ENCODE peak calls at places on chromosomes 11 and 22, in eight cellular contexts. One of them, this sample, is unnamed.

GRCh38 chr11:22432331-22433065 is 94.3 kb downstream of the SLC17A6 start:
- DNase-seq in HCT116: no peak
- DNase-seq in stomach: no peak
- DNase-seq in H1: no peak
- DNase-seq in GM12878: no peak
- DNase-seq in endothelial cell of umbilical vein: peak
- DNase-seq in breast epithelium: no peak
- DNase-seq in prostate gland: no peak
- DNase-seq in this sample: no peak

GRCh38 chr11:6655020-6655789 is 404 bp downstream of the DCHS1 start:
- DNase-seq in GM12878: no peak
- DNase-seq in prostate gland: no peak
- DNase-seq in endothelial cell of umbilical vein: peak
- DNase-seq in stomach: no peak
- DNase-seq in breast epithelium: no peak
- DNase-seq in H1: no peak
- DNase-seq in HCT116: no peak
- DNase-seq in this sample: no peak

GRCh38 chr22:26471522-26471921 is 12.1 kb downstream of the HPS4 start:
- DNase-seq in prostate gland: no peak
- DNase-seq in breast epithelium: no peak
- DNase-seq in HCT116: peak
- DNase-seq in endothelial cell of umbilical vein: peak
- DNase-seq in GM12878: no peak
- DNase-seq in stomach: peak
- DNase-seq in H1: peak
- DNase-seq in this sample: no peak

GRCh38 chr11:96045622-96046456 is 121.9 kb upstream of the MTMR2 start:
- DNase-seq in GM12878: no peak
- DNase-seq in breast epithelium: peak
- DNase-seq in endothelial cell of umbilical vein: peak
- DNase-seq in stomach: peak
- DNase-seq in H1: peak
- DNase-seq in HCT116: no peak
- DNase-seq in prostate gland: peak
- DNase-seq in this sample: no peak

GRCh38 chr11:130528862-130529261 is 80.4 kb downstream of the ADAMTS15 start:
- DNase-seq in H1: no peak
- DNase-seq in prostate gland: no peak
- DNase-seq in stomach: no peak
- DNase-seq in HCT116: no peak
- DNase-seq in endothelial cell of umbilical vein: no peak
- DNase-seq in GM12878: no peak
- DNase-seq in breast epithelium: no peak
- DNase-seq in this sample: no peak

GRCh38 chr22:50545522-50546325 is at the start of gene KLHDC7B:
- DNase-seq in GM12878: no peak
- DNase-seq in HCT116: no peak
- DNase-seq in stomach: no peak
- DNase-seq in H1: no peak
- DNase-seq in prostate gland: no peak
- DNase-seq in endothelial cell of umbilical vein: no peak
- DNase-seq in breast epithelium: no peak
- DNase-seq in this sample: no peak

GRCh38 chr22:32175751-32176644 is 16.9 kb upstream of the C22orf42 start:
- DNase-seq in stomach: no peak
- DNase-seq in GM12878: no peak
- DNase-seq in prostate gland: no peak
- DNase-seq in HCT116: no peak
- DNase-seq in H1: no peak
- DNase-seq in breast epithelium: no peak
- DNase-seq in endothelial cell of umbilical vein: no peak
- DNase-seq in this sample: no peak

GRCh38 chr11:1307163-1307870 is 2.1 kb downstream of the TOLLIP start:
- DNase-seq in H1: no peak
- DNase-seq in GM12878: no peak
- DNase-seq in prostate gland: peak
- DNase-seq in endothelial cell of umbilical vein: no peak
- DNase-seq in HCT116: no peak
- DNase-seq in stomach: no peak
- DNase-seq in breast epithelium: no peak
- DNase-seq in this sample: peak

GRCh38 chr11:117376517-117376916 is 48.9 kb downstream of the CEP164 start:
- DNase-seq in endothelial cell of umbilical vein: no peak
- DNase-seq in HCT116: no peak
- DNase-seq in H1: no peak
- DNase-seq in stomach: no peak
- DNase-seq in prostate gland: no peak
- DNase-seq in GM12878: no peak
- DNase-seq in breast epithelium: no peak
- DNase-seq in this sample: no peak

GRCh38 chr11:61384271-61385242 is 7.8 kb upstream of the TMEM216 start:
- DNase-seq in stomach: no peak
- DNase-seq in endothelial cell of umbilical vein: peak
- DNase-seq in prostate gland: no peak
- DNase-seq in H1: no peak
- DNase-seq in GM12878: no peak
- DNase-seq in breast epithelium: no peak
- DNase-seq in HCT116: no peak
- DNase-seq in this sample: no peak

GRCh38 chr11:61880454-61880853 is 10.9 kb downstream of the FADS3 start:
- DNase-seq in HCT116: no peak
- DNase-seq in breast epithelium: no peak
- DNase-seq in GM12878: no peak
- DNase-seq in prostate gland: no peak
- DNase-seq in stomach: no peak
- DNase-seq in H1: no peak
- DNase-seq in endothelial cell of umbilical vein: no peak
- DNase-seq in this sample: no peak

GRCh38 chr11:126282361-126282741 is 542 bp upstream of the TIRAP start:
- DNase-seq in stomach: peak
- DNase-seq in breast epithelium: no peak
- DNase-seq in endothelial cell of umbilical vein: no peak
- DNase-seq in H1: no peak
- DNase-seq in HCT116: no peak
- DNase-seq in GM12878: no peak
- DNase-seq in prostate gland: peak
- DNase-seq in this sample: no peak

GRCh38 chr22:40620464-40621046 is 16.0 kb downstream of the MRTFA start:
- DNase-seq in endothelial cell of umbilical vein: no peak
- DNase-seq in prostate gland: no peak
- DNase-seq in H1: no peak
- DNase-seq in breast epithelium: no peak
- DNase-seq in HCT116: peak
- DNase-seq in GM12878: no peak
- DNase-seq in stomach: no peak
- DNase-seq in this sample: no peak

GRCh38 chr11:47109882-47110281 is 66.8 kb downstream of the ARFGAP2 start:
- DNase-seq in prostate gland: no peak
- DNase-seq in GM12878: no peak
- DNase-seq in breast epithelium: no peak
- DNase-seq in H1: no peak
- DNase-seq in HCT116: no peak
- DNase-seq in stomach: no peak
- DNase-seq in endothelial cell of umbilical vein: no peak
- DNase-seq in this sample: no peak

GRCh38 chr11:119120639-119121007 is 757 bp upstream of the HINFP start:
- DNase-seq in GM12878: no peak
- DNase-seq in H1: no peak
- DNase-seq in endothelial cell of umbilical vein: no peak
- DNase-seq in prostate gland: no peak
- DNase-seq in stomach: no peak
- DNase-seq in breast epithelium: no peak
- DNase-seq in HCT116: no peak
- DNase-seq in this sample: no peak

GRCh38 chr22:50115693-50116092 is 25.9 kb downstream of the MOV10L1 start:
- DNase-seq in prostate gland: no peak
- DNase-seq in GM12878: no peak
- DNase-seq in breast epithelium: peak
- DNase-seq in HCT116: no peak
- DNase-seq in stomach: no peak
- DNase-seq in endothelial cell of umbilical vein: peak
- DNase-seq in H1: no peak
- DNase-seq in this sample: no peak

GRCh38 chr11:1853376-1854131 is 670 bp downstream of the LSP1 start:
- DNase-seq in stomach: no peak
- DNase-seq in HCT116: no peak
- DNase-seq in prostate gland: no peak
- DNase-seq in GM12878: no peak
- DNase-seq in H1: no peak
- DNase-seq in breast epithelium: no peak
- DNase-seq in endothelial cell of umbilical vein: no peak
- DNase-seq in this sample: no peak

GRCh38 chr11:40513281-40513680 is 946.2 kb downstream of the LRRC4C start:
- DNase-seq in HCT116: no peak
- DNase-seq in prostate gland: no peak
- DNase-seq in H1: no peak
- DNase-seq in GM12878: no peak
- DNase-seq in endothelial cell of umbilical vein: no peak
- DNase-seq in stomach: no peak
- DNase-seq in breast epithelium: no peak
- DNase-seq in this sample: no peak

GRCh38 chr11:3833461-3833860 is 7.3 kb downstream of the RHOG start:
- DNase-seq in breast epithelium: no peak
- DNase-seq in HCT116: no peak
- DNase-seq in prostate gland: no peak
- DNase-seq in H1: no peak
- DNase-seq in stomach: no peak
- DNase-seq in endothelial cell of umbilical vein: no peak
- DNase-seq in GM12878: no peak
- DNase-seq in this sample: no peak

GRCh38 chr11:3834349-3835099 is 6.2 kb downstream of the RHOG start:
- DNase-seq in HCT116: no peak
- DNase-seq in breast epithelium: no peak
- DNase-seq in stomach: peak
- DNase-seq in prostate gland: no peak
- DNase-seq in GM12878: no peak
- DNase-seq in H1: no peak
- DNase-seq in endothelial cell of umbilical vein: no peak
- DNase-seq in this sample: no peak

GRCh38 chr11:3836903-3837302 is 3.9 kb downstream of the RHOG start:
- DNase-seq in endothelial cell of umbilical vein: no peak
- DNase-seq in HCT116: no peak
- DNase-seq in prostate gland: no peak
- DNase-seq in H1: no peak
- DNase-seq in stomach: peak
- DNase-seq in breast epithelium: no peak
- DNase-seq in GM12878: no peak
- DNase-seq in this sample: no peak

GRCh38 chr11:3835752-3836151 is 5.0 kb downstream of the RHOG start:
- DNase-seq in GM12878: no peak
- DNase-seq in stomach: no peak
- DNase-seq in prostate gland: no peak
- DNase-seq in endothelial cell of umbilical vein: no peak
- DNase-seq in H1: no peak
- DNase-seq in breast epithelium: no peak
- DNase-seq in HCT116: no peak
- DNase-seq in this sample: no peak

GRCh38 chr11:3835100-3835485 is 5.7 kb downstream of the RHOG start:
- DNase-seq in stomach: no peak
- DNase-seq in breast epithelium: no peak
- DNase-seq in prostate gland: no peak
- DNase-seq in GM12878: no peak
- DNase-seq in H1: no peak
- DNase-seq in HCT116: no peak
- DNase-seq in endothelial cell of umbilical vein: peak
- DNase-seq in this sample: no peak
- TF ChIP-seq POLR2AphosphoS5 in stomach: no peak
- TF ChIP-seq POLR2AphosphoS5 in breast epithelium: no peak
- TF ChIP-seq POLR2AphosphoS5 in prostate gland: no peak
- TF ChIP-seq POLR2AphosphoS5 in GM12878: no peak
- TF ChIP-seq POLR2AphosphoS5 in H1: no peak
- TF ChIP-seq POLR2AphosphoS5 in HCT116: no peak
- TF ChIP-seq POLR2AphosphoS5 in endothelial cell of umbilical vein: no peak
- TF ChIP-seq POLR2AphosphoS5 in this sample: no peak

GRCh38 chr11:67406969-67407699 is 3.3 kb downstream of the TBC1D10C start:
- DNase-seq in GM12878: no peak
- DNase-seq in breast epithelium: no peak
- DNase-seq in HCT116: no peak
- DNase-seq in endothelial cell of umbilical vein: no peak
- DNase-seq in H1: no peak
- DNase-seq in prostate gland: no peak
- DNase-seq in stomach: no peak
- DNase-seq in this sample: no peak
- TF ChIP-seq POLR2A in GM12878: no peak
- TF ChIP-seq POLR2A in breast epithelium: no peak
- TF ChIP-seq POLR2A in HCT116: no peak
- TF ChIP-seq POLR2A in endothelial cell of umbilical vein: no peak
- TF ChIP-seq POLR2A in H1: no peak
- TF ChIP-seq POLR2A in prostate gland: no peak
- TF ChIP-seq POLR2A in stomach: no peak
- TF ChIP-seq POLR2A in this sample: no peak

GRCh38 chr11:125110506-125110905 is 920 bp downstream of the TMEM218 start:
- DNase-seq in endothelial cell of umbilical vein: no peak
- DNase-seq in H1: no peak
- DNase-seq in prostate gland: no peak
- DNase-seq in GM12878: no peak
- DNase-seq in HCT116: no peak
- DNase-seq in stomach: no peak
- DNase-seq in breast epithelium: no peak
- DNase-seq in this sample: no peak
- TF ChIP-seq POLR2AphosphoS5 in endothelial cell of umbilical vein: no peak
- TF ChIP-seq POLR2AphosphoS5 in H1: no peak
- TF ChIP-seq POLR2AphosphoS5 in prostate gland: no peak
- TF ChIP-seq POLR2AphosphoS5 in GM12878: no peak
- TF ChIP-seq POLR2AphosphoS5 in HCT116: no peak
- TF ChIP-seq POLR2AphosphoS5 in stomach: no peak
- TF ChIP-seq POLR2AphosphoS5 in breast epithelium: no peak
- TF ChIP-seq POLR2AphosphoS5 in this sample: no peak

DNA sequence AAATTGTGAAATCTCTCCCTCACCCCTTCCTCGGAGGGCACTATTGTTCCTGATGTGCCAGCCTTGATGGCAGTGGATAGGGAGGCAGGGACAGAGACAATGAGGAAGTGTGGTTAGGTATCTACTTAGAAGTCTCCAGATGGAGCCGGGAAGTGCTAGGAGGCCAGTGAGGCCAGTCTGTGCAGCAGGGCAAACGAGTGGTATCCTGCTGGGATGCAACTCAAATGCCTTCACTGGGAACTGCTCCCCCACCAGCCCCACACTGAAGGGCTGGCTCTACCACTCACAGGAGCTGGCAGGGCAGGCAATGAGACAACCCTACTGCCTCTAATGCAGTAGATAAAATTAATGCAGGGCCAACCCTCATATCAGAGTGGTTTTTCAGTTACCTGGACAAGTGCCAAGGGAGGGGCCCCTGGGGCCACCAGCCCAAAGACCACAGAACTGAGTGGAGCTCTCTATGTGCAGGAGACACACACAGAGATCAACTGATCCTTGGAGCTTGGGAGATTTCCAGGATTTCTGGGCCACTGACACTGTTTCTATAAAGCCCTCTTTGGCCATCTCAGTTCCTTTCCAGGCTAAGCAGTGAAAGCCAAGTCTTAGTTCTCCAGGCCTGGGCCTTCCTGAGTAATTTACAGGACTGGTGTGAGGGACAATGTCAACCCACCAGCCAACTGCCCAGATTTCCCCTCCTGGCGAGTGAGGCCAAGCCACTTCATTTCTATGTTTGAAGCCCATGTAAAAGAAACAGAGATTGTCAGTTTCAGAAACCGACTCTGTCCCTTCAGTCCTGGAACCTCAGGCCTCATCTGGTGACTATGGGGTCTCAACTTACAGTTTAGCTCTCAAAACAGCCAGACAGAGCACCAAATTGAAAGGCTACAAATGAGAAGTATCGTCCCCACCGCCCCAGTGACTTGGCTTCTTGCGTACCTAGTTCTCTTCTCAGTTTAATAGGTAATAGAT is 4.1 kb downstream of the MIF start:
- DNase-seq in prostate gland: no peak
- DNase-seq in stomach: no peak
- DNase-seq in HCT116: no peak
- DNase-seq in breast epithelium: no peak
- DNase-seq in endothelial cell of umbilical vein: no peak
- DNase-seq in GM12878: no peak
- DNase-seq in H1: no peak
- DNase-seq in this sample: no peak
- TF ChIP-seq POLR2A in prostate gland: no peak
- TF ChIP-seq POLR2A in stomach: no peak
- TF ChIP-seq POLR2A in HCT116: peak
- TF ChIP-seq POLR2A in breast epithelium: no peak
- TF ChIP-seq POLR2A in endothelial cell of umbilical vein: no peak
- TF ChIP-seq POLR2A in GM12878: peak
- TF ChIP-seq POLR2A in H1: peak
- TF ChIP-seq POLR2A in this sample: no peak

This sample was measured in vagina.